ENCODE peak calls at places on chromosomes 4 and X, in four cellular contexts. A, N, W and X are unnamed samples.

GRCh38 chrX:118824173-118824782 is 654 bp downstream of the ZCCHC12 start:
- DNase-seq in N (no peak), W (no peak), A (peak), X (no peak)

GRCh38 chr4:3436798-3437581 is 4.8 kb upstream of the HGFAC start:
- DNase-seq in N (peak), A (peak), W (peak), X (peak)

GRCh38 chrX:137852502-137852901 is 286.6 kb downstream of the ZIC3 start:
- DNase-seq in N (no peak), A (no peak), W (no peak), X (no peak)

GRCh38 chr4:38673109-38673978 is 9.3 kb downstream of the KLF3 start:
- DNase-seq in W (no peak), N (no peak), A (peak), X (peak)

GRCh38 chr4:181819951-181820350 is 423.3 kb upstream of the TENM3 start:
- DNase-seq in A (peak), N (no peak), W (no peak), X (no peak)

GRCh38 chr4:169270156-169270809 is 473 bp downstream of the SH3RF1 start:
- DNase-seq in A (peak), N (no peak), W (no peak), X (peak)

GRCh38 chrX:112051546-112051945 is 31.0 kb downstream of the TRPC5 start:
- DNase-seq in A (no peak), W (no peak), N (no peak), X (no peak)

GRCh38 chr4:155545456-155545855 is 121.2 kb upstream of the GUCY1A1 start:
- DNase-seq in N (no peak), A (no peak), W (no peak), X (no peak)

GRCh38 chrX:39331062-39331704 is 529.9 kb downstream of the MID1IP1 start:
- DNase-seq in W (no peak), N (no peak), A (no peak), X (no peak)

GRCh38 chr4:4386296-4386735 is 586 bp upstream of the NSG1 start:
- DNase-seq in N (peak), A (peak), W (no peak), X (peak)

GRCh38 chr4:4269326-4269725 is 20.6 kb downstream of the LYAR start:
- DNase-seq in W (no peak), A (no peak), N (no peak), X (no peak)

GRCh38 chrX:69070949-69071650 is 94.2 kb downstream of the PJA1 start:
- DNase-seq in N (no peak), W (no peak), A (no peak), X (no peak)